ENCODE peak calls at places on chromosomes 3 and 15, in eight cellular contexts. One of them, this sample, is unnamed.

GRCh38 chr3:14434105-14434504 is 31.7 kb downstream of the SLC6A6 start:
- DNase-seq in stimulated activated CD4-positive, alpha-beta T cell treated with anti-CD3 and anti-CD28 coated beads, Interleukin-12 subunit alpha, Interleukin-12 subunit beta, amount 100 ng/mL, for 24 hours: no peak
- DNase-seq in activated T-helper 9 cell treated with anti-CD3 and anti-CD28 coated beads, Interleukin-2, amount 50 U/mL, for 16 hours: no peak
- DNase-seq in ELR: peak
- DNase-seq in Daoy: peak
- DNase-seq in ureter: no peak
- DNase-seq in bronchial epithelial cell: peak
- DNase-seq in left cardiac atrium: no peak
- DNase-seq in this sample: no peak

GRCh38 chr3:125160911-125161371 is 51.6 kb downstream of the SLC12A8 start:
- DNase-seq in bronchial epithelial cell: no peak
- DNase-seq in left cardiac atrium: no peak
- DNase-seq in Daoy: no peak
- DNase-seq in activated T-helper 9 cell treated with anti-CD3 and anti-CD28 coated beads, Interleukin-2, amount 50 U/mL, for 16 hours: no peak
- DNase-seq in ureter: no peak
- DNase-seq in stimulated activated CD4-positive, alpha-beta T cell treated with anti-CD3 and anti-CD28 coated beads, Interleukin-12 subunit alpha, Interleukin-12 subunit beta, amount 100 ng/mL, for 24 hours: no peak
- DNase-seq in ELR: no peak
- DNase-seq in this sample: no peak

GRCh38 chr3:47035645-47036044 is 56.2 kb downstream of the NBEAL2 start:
- DNase-seq in stimulated activated CD4-positive, alpha-beta T cell treated with anti-CD3 and anti-CD28 coated beads, Interleukin-12 subunit alpha, Interleukin-12 subunit beta, amount 100 ng/mL, for 24 hours: no peak
- DNase-seq in ureter: no peak
- DNase-seq in Daoy: no peak
- DNase-seq in ELR: no peak
- DNase-seq in left cardiac atrium: no peak
- DNase-seq in bronchial epithelial cell: no peak
- DNase-seq in activated T-helper 9 cell treated with anti-CD3 and anti-CD28 coated beads, Interleukin-2, amount 50 U/mL, for 16 hours: no peak
- DNase-seq in this sample: no peak

GRCh38 chr3:74332165-74332564 is 282.3 kb downstream of the CNTN3 start:
- DNase-seq in bronchial epithelial cell: no peak
- DNase-seq in activated T-helper 9 cell treated with anti-CD3 and anti-CD28 coated beads, Interleukin-2, amount 50 U/mL, for 16 hours: no peak
- DNase-seq in ureter: no peak
- DNase-seq in stimulated activated CD4-positive, alpha-beta T cell treated with anti-CD3 and anti-CD28 coated beads, Interleukin-12 subunit alpha, Interleukin-12 subunit beta, amount 100 ng/mL, for 24 hours: no peak
- DNase-seq in left cardiac atrium: no peak
- DNase-seq in ELR: no peak
- DNase-seq in Daoy: no peak
- DNase-seq in this sample: no peak

GRCh38 chr3:153023896-153024295 is 138.1 kb upstream of the RAP2B start:
- DNase-seq in activated T-helper 9 cell treated with anti-CD3 and anti-CD28 coated beads, Interleukin-2, amount 50 U/mL, for 16 hours: no peak
- DNase-seq in stimulated activated CD4-positive, alpha-beta T cell treated with anti-CD3 and anti-CD28 coated beads, Interleukin-12 subunit alpha, Interleukin-12 subunit beta, amount 100 ng/mL, for 24 hours: no peak
- DNase-seq in left cardiac atrium: no peak
- DNase-seq in ureter: no peak
- DNase-seq in Daoy: no peak
- DNase-seq in ELR: no peak
- DNase-seq in bronchial epithelial cell: no peak
- DNase-seq in this sample: no peak

GRCh38 chr15:58526647-58527192 is 94.9 kb downstream of the LIPC start:
- DNase-seq in ELR: no peak
- DNase-seq in left cardiac atrium: no peak
- DNase-seq in bronchial epithelial cell: no peak
- DNase-seq in stimulated activated CD4-positive, alpha-beta T cell treated with anti-CD3 and anti-CD28 coated beads, Interleukin-12 subunit alpha, Interleukin-12 subunit beta, amount 100 ng/mL, for 24 hours: no peak
- DNase-seq in ureter: no peak
- DNase-seq in Daoy: no peak
- DNase-seq in activated T-helper 9 cell treated with anti-CD3 and anti-CD28 coated beads, Interleukin-2, amount 50 U/mL, for 16 hours: no peak
- DNase-seq in this sample: no peak

GRCh38 chr15:78000089-78000926 is 77.2 kb downstream of the TBC1D2B start:
- DNase-seq in stimulated activated CD4-positive, alpha-beta T cell treated with anti-CD3 and anti-CD28 coated beads, Interleukin-12 subunit alpha, Interleukin-12 subunit beta, amount 100 ng/mL, for 24 hours: peak
- DNase-seq in ELR: peak
- DNase-seq in bronchial epithelial cell: peak
- DNase-seq in ureter: peak
- DNase-seq in left cardiac atrium: peak
- DNase-seq in activated T-helper 9 cell treated with anti-CD3 and anti-CD28 coated beads, Interleukin-2, amount 50 U/mL, for 16 hours: peak
- DNase-seq in Daoy: peak
- DNase-seq in this sample: peak

GRCh38 chr3:142106536-142106935 is 42.8 kb downstream of the TFDP2 start:
- DNase-seq in ELR: no peak
- DNase-seq in ureter: no peak
- DNase-seq in left cardiac atrium: no peak
- DNase-seq in stimulated activated CD4-positive, alpha-beta T cell treated with anti-CD3 and anti-CD28 coated beads, Interleukin-12 subunit alpha, Interleukin-12 subunit beta, amount 100 ng/mL, for 24 hours: no peak
- DNase-seq in bronchial epithelial cell: no peak
- DNase-seq in activated T-helper 9 cell treated with anti-CD3 and anti-CD28 coated beads, Interleukin-2, amount 50 U/mL, for 16 hours: no peak
- DNase-seq in Daoy: no peak
- DNase-seq in this sample: no peak

GRCh38 chr15:55588070-55588817 is at the start of gene PYGO1:
- DNase-seq in stimulated activated CD4-positive, alpha-beta T cell treated with anti-CD3 and anti-CD28 coated beads, Interleukin-12 subunit alpha, Interleukin-12 subunit beta, amount 100 ng/mL, for 24 hours: no peak
- DNase-seq in ureter: peak
- DNase-seq in Daoy: peak
- DNase-seq in bronchial epithelial cell: peak
- DNase-seq in activated T-helper 9 cell treated with anti-CD3 and anti-CD28 coated beads, Interleukin-2, amount 50 U/mL, for 16 hours: peak
- DNase-seq in left cardiac atrium: peak
- DNase-seq in ELR: peak
- DNase-seq in this sample: no peak

This sample was measured in natural killer cell treated with Interleukin-12 subunit alpha and Interleukin-12 subunit beta and Interleukin-15 and Interleukin-18, amount 100 ng/mL, for 72 hours.